ENCODE peak calls at places on chromosome 14, in eight cellular contexts. One of them, this sample, is unnamed.

GRCh38 chr14:75283884-75284563 is 5.4 kb downstream of the FOS start:
- DNase-seq in left kidney: no peak
- DNase-seq in choroid plexus epithelial cell: peak
- DNase-seq in lower leg skin: peak
- DNase-seq in aorta: no peak
- DNase-seq in WTC11: no peak
- DNase-seq in NCI-H345: no peak
- DNase-seq in activated CD8-positive, alpha-beta memory T cell treated with anti-CD3 and anti-CD28 coated beads for 4 hours: no peak
- DNase-seq in this sample: no peak

GRCh38 chr14:60179296-60179924 is 14.2 kb upstream of the DHRS7 start:
- DNase-seq in left kidney: no peak
- DNase-seq in choroid plexus epithelial cell: no peak
- DNase-seq in lower leg skin: no peak
- DNase-seq in aorta: no peak
- DNase-seq in WTC11: no peak
- DNase-seq in NCI-H345: no peak
- DNase-seq in activated CD8-positive, alpha-beta memory T cell treated with anti-CD3 and anti-CD28 coated beads for 4 hours: no peak
- DNase-seq in this sample: no peak

GRCh38 chr14:104424406-104425072 is 155.0 kb upstream of the C14orf180 start:
- DNase-seq in left kidney: peak
- DNase-seq in choroid plexus epithelial cell: no peak
- DNase-seq in lower leg skin: peak
- DNase-seq in aorta: no peak
- DNase-seq in WTC11: no peak
- DNase-seq in NCI-H345: peak
- DNase-seq in activated CD8-positive, alpha-beta memory T cell treated with anti-CD3 and anti-CD28 coated beads for 4 hours: no peak
- DNase-seq in this sample: no peak

GRCh38 chr14:72518809-72519377 is 375.0 kb downstream of the DPF3 start:
- DNase-seq in left kidney: no peak
- DNase-seq in choroid plexus epithelial cell: no peak
- DNase-seq in lower leg skin: no peak
- DNase-seq in aorta: no peak
- DNase-seq in WTC11: no peak
- DNase-seq in NCI-H345: no peak
- DNase-seq in activated CD8-positive, alpha-beta memory T cell treated with anti-CD3 and anti-CD28 coated beads for 4 hours: no peak
- DNase-seq in this sample: peak

GRCh38 chr14:101006008-101006407 is 102.5 kb upstream of the RTL1 start:
- DNase-seq in left kidney: no peak
- DNase-seq in choroid plexus epithelial cell: no peak
- DNase-seq in lower leg skin: peak
- DNase-seq in aorta: peak
- DNase-seq in WTC11: no peak
- DNase-seq in NCI-H345: no peak
- DNase-seq in activated CD8-positive, alpha-beta memory T cell treated with anti-CD3 and anti-CD28 coated beads for 4 hours: no peak
- DNase-seq in this sample: no peak

GRCh38 chr14:24259282-24260025 is 3.5 kb downstream of the TGM1 start:
- DNase-seq in left kidney: peak
- DNase-seq in choroid plexus epithelial cell: peak
- DNase-seq in lower leg skin: peak
- DNase-seq in aorta: no peak
- DNase-seq in WTC11: no peak
- DNase-seq in NCI-H345: no peak
- DNase-seq in activated CD8-positive, alpha-beta memory T cell treated with anti-CD3 and anti-CD28 coated beads for 4 hours: no peak
- DNase-seq in this sample: no peak

GRCh38 chr14:83300454-83301064 is 1766.9 kb upstream of the SEL1L start:
- DNase-seq in left kidney: peak
- DNase-seq in choroid plexus epithelial cell: peak
- DNase-seq in lower leg skin: no peak
- DNase-seq in aorta: no peak
- DNase-seq in WTC11: no peak
- DNase-seq in NCI-H345: peak
- DNase-seq in activated CD8-positive, alpha-beta memory T cell treated with anti-CD3 and anti-CD28 coated beads for 4 hours: no peak
- DNase-seq in this sample: no peak

GRCh38 chr14:31582286-31582691 is 21.1 kb downstream of the NUBPL start:
- DNase-seq in left kidney: peak
- DNase-seq in choroid plexus epithelial cell: peak
- DNase-seq in lower leg skin: no peak
- DNase-seq in aorta: no peak
- DNase-seq in WTC11: no peak
- DNase-seq in NCI-H345: no peak
- DNase-seq in activated CD8-positive, alpha-beta memory T cell treated with anti-CD3 and anti-CD28 coated beads for 4 hours: no peak
- DNase-seq in this sample: no peak

GRCh38 chr14:94386085-94387031 is 2.0 kb downstream of the SERPINA1 start:
- DNase-seq in left kidney: no peak
- DNase-seq in choroid plexus epithelial cell: no peak
- DNase-seq in lower leg skin: peak
- DNase-seq in aorta: no peak
- DNase-seq in WTC11: no peak
- DNase-seq in NCI-H345: no peak
- DNase-seq in activated CD8-positive, alpha-beta memory T cell treated with anti-CD3 and anti-CD28 coated beads for 4 hours: no peak
- DNase-seq in this sample: no peak

GRCh38 chr14:105420141-105420975 is 731 bp downstream of the MTA1 start:
- DNase-seq in left kidney: peak
- DNase-seq in choroid plexus epithelial cell: no peak
- DNase-seq in lower leg skin: no peak
- DNase-seq in aorta: peak
- DNase-seq in WTC11: no peak
- DNase-seq in NCI-H345: no peak
- DNase-seq in activated CD8-positive, alpha-beta memory T cell treated with anti-CD3 and anti-CD28 coated beads for 4 hours: no peak
- DNase-seq in this sample: no peak

GRCh38 chr14:94342334-94342934 is 19.3 kb upstream of the SERPINA6 start:
- DNase-seq in left kidney: peak
- DNase-seq in choroid plexus epithelial cell: peak
- DNase-seq in lower leg skin: peak
- DNase-seq in aorta: peak
- DNase-seq in WTC11: no peak
- DNase-seq in NCI-H345: peak
- DNase-seq in activated CD8-positive, alpha-beta memory T cell treated with anti-CD3 and anti-CD28 coated beads for 4 hours: no peak
- DNase-seq in this sample: no peak

GRCh38 chr14:95153866-95154265 is 3.5 kb downstream of the DICER1 start:
- DNase-seq in left kidney: no peak
- DNase-seq in choroid plexus epithelial cell: no peak
- DNase-seq in lower leg skin: no peak
- DNase-seq in aorta: no peak
- DNase-seq in WTC11: no peak
- DNase-seq in NCI-H345: no peak
- DNase-seq in activated CD8-positive, alpha-beta memory T cell treated with anti-CD3 and anti-CD28 coated beads for 4 hours: no peak
- DNase-seq in this sample: no peak

GRCh38 chr14:38108681-38109080 is 99.0 kb upstream of the SSTR1 start:
- DNase-seq in left kidney: no peak
- DNase-seq in choroid plexus epithelial cell: peak
- DNase-seq in lower leg skin: no peak
- DNase-seq in aorta: no peak
- DNase-seq in WTC11: no peak
- DNase-seq in NCI-H345: no peak
- DNase-seq in activated CD8-positive, alpha-beta memory T cell treated with anti-CD3 and anti-CD28 coated beads for 4 hours: no peak
- DNase-seq in this sample: no peak

GRCh38 chr14:61098711-61099110 is 117.7 kb downstream of the SLC38A6 start:
- DNase-seq in left kidney: no peak
- DNase-seq in choroid plexus epithelial cell: no peak
- DNase-seq in lower leg skin: no peak
- DNase-seq in aorta: no peak
- DNase-seq in WTC11: no peak
- DNase-seq in NCI-H345: no peak
- DNase-seq in activated CD8-positive, alpha-beta memory T cell treated with anti-CD3 and anti-CD28 coated beads for 4 hours: no peak
- DNase-seq in this sample: no peak

GRCh38 chr14:80135305-80136088 is 75.8 kb downstream of the DIO2 start:
- DNase-seq in left kidney: no peak
- DNase-seq in choroid plexus epithelial cell: no peak
- DNase-seq in lower leg skin: no peak
- DNase-seq in aorta: no peak
- DNase-seq in WTC11: no peak
- DNase-seq in NCI-H345: no peak
- DNase-seq in activated CD8-positive, alpha-beta memory T cell treated with anti-CD3 and anti-CD28 coated beads for 4 hours: no peak
- DNase-seq in this sample: no peak

GRCh38 chr14:91732439-91732838 is 553 bp upstream of the CATSPERB start:
- DNase-seq in left kidney: no peak
- DNase-seq in choroid plexus epithelial cell: no peak
- DNase-seq in lower leg skin: no peak
- DNase-seq in aorta: no peak
- DNase-seq in WTC11: no peak
- DNase-seq in NCI-H345: no peak
- DNase-seq in activated CD8-positive, alpha-beta memory T cell treated with anti-CD3 and anti-CD28 coated beads for 4 hours: no peak
- DNase-seq in this sample: no peak

GRCh38 chr14:87000071-87000470 is 992.9 kb downstream of the GALC start:
- DNase-seq in left kidney: no peak
- DNase-seq in choroid plexus epithelial cell: no peak
- DNase-seq in lower leg skin: no peak
- DNase-seq in aorta: no peak
- DNase-seq in WTC11: no peak
- DNase-seq in NCI-H345: no peak
- DNase-seq in activated CD8-positive, alpha-beta memory T cell treated with anti-CD3 and anti-CD28 coated beads for 4 hours: no peak
- DNase-seq in this sample: no peak

GRCh38 chr14:90381999-90382451 is 14.8 kb upstream of the CALM1 start:
- DNase-seq in left kidney: peak
- DNase-seq in choroid plexus epithelial cell: no peak
- DNase-seq in lower leg skin: no peak
- DNase-seq in aorta: no peak
- DNase-seq in WTC11: peak
- DNase-seq in NCI-H345: peak
- DNase-seq in activated CD8-positive, alpha-beta memory T cell treated with anti-CD3 and anti-CD28 coated beads for 4 hours: no peak
- DNase-seq in this sample: no peak

GRCh38 chr14:51865953-51866747 is 5.7 kb downstream of the GNG2 start:
- DNase-seq in left kidney: no peak
- DNase-seq in choroid plexus epithelial cell: no peak
- DNase-seq in lower leg skin: no peak
- DNase-seq in aorta: no peak
- DNase-seq in WTC11: peak
- DNase-seq in NCI-H345: no peak
- DNase-seq in activated CD8-positive, alpha-beta memory T cell treated with anti-CD3 and anti-CD28 coated beads for 4 hours: no peak
- DNase-seq in this sample: no peak

GRCh38 chr14:102316048-102316745 is 3.3 kb upstream of the ZNF839 start:
- DNase-seq in left kidney: peak
- DNase-seq in choroid plexus epithelial cell: peak
- DNase-seq in lower leg skin: no peak
- DNase-seq in aorta: peak
- DNase-seq in WTC11: no peak
- DNase-seq in NCI-H345: peak
- DNase-seq in activated CD8-positive, alpha-beta memory T cell treated with anti-CD3 and anti-CD28 coated beads for 4 hours: no peak
- DNase-seq in this sample: no peak

GRCh38 chr14:70901218-70901772 is 6.0 kb upstream of the PCNX1 start:
- DNase-seq in left kidney: no peak
- DNase-seq in choroid plexus epithelial cell: peak
- DNase-seq in lower leg skin: no peak
- DNase-seq in aorta: no peak
- DNase-seq in WTC11: no peak
- DNase-seq in NCI-H345: no peak
- DNase-seq in activated CD8-positive, alpha-beta memory T cell treated with anti-CD3 and anti-CD28 coated beads for 4 hours: no peak
- DNase-seq in this sample: no peak

GRCh38 chr14:35046751-35047536 is 872 bp downstream of the FAM177A1 start:
- DNase-seq in left kidney: peak
- DNase-seq in choroid plexus epithelial cell: peak
- DNase-seq in lower leg skin: peak
- DNase-seq in aorta: peak
- DNase-seq in WTC11: no peak
- DNase-seq in NCI-H345: peak
- DNase-seq in activated CD8-positive, alpha-beta memory T cell treated with anti-CD3 and anti-CD28 coated beads for 4 hours: peak
- DNase-seq in this sample: no peak

GRCh38 chr14:103067231-103067954 is 10.0 kb upstream of the CDC42BPB start:
- DNase-seq in left kidney: peak
- DNase-seq in choroid plexus epithelial cell: peak
- DNase-seq in lower leg skin: no peak
- DNase-seq in aorta: no peak
- DNase-seq in WTC11: no peak
- DNase-seq in NCI-H345: no peak
- DNase-seq in activated CD8-positive, alpha-beta memory T cell treated with anti-CD3 and anti-CD28 coated beads for 4 hours: no peak
- DNase-seq in this sample: no peak

GRCh38 chr14:95432152-95433093 is 84.0 kb downstream of the SYNE3 start:
- DNase-seq in left kidney: peak
- DNase-seq in choroid plexus epithelial cell: peak
- DNase-seq in lower leg skin: no peak
- DNase-seq in aorta: peak
- DNase-seq in WTC11: peak
- DNase-seq in NCI-H345: no peak
- DNase-seq in activated CD8-positive, alpha-beta memory T cell treated with anti-CD3 and anti-CD28 coated beads for 4 hours: no peak
- DNase-seq in this sample: no peak

GRCh38 chr14:96625436-96625945 is 123.3 kb downstream of the PAPOLA start:
- DNase-seq in left kidney: no peak
- DNase-seq in choroid plexus epithelial cell: no peak
- DNase-seq in lower leg skin: peak
- DNase-seq in aorta: no peak
- DNase-seq in WTC11: no peak
- DNase-seq in NCI-H345: no peak
- DNase-seq in activated CD8-positive, alpha-beta memory T cell treated with anti-CD3 and anti-CD28 coated beads for 4 hours: no peak
- DNase-seq in this sample: no peak

GRCh38 chr14:31990959-31991541 is 86.1 kb upstream of the ARHGAP5 start:
- DNase-seq in left kidney: peak
- DNase-seq in choroid plexus epithelial cell: peak
- DNase-seq in lower leg skin: no peak
- DNase-seq in aorta: no peak
- DNase-seq in WTC11: no peak
- DNase-seq in NCI-H345: no peak
- DNase-seq in activated CD8-positive, alpha-beta memory T cell treated with anti-CD3 and anti-CD28 coated beads for 4 hours: no peak
- DNase-seq in this sample: no peak

GRCh38 chr14:20801726-20802125 is 918 bp downstream of the RNASE1 start:
- DNase-seq in left kidney: no peak
- DNase-seq in choroid plexus epithelial cell: no peak
- DNase-seq in lower leg skin: no peak
- DNase-seq in aorta: no peak
- DNase-seq in WTC11: no peak
- DNase-seq in NCI-H345: no peak
- DNase-seq in activated CD8-positive, alpha-beta memory T cell treated with anti-CD3 and anti-CD28 coated beads for 4 hours: no peak
- DNase-seq in this sample: no peak

GRCh38 chr14:50038398-50039119 is 77.8 kb downstream of the VCPKMT start:
- DNase-seq in left kidney: no peak
- DNase-seq in choroid plexus epithelial cell: peak
- DNase-seq in lower leg skin: no peak
- DNase-seq in aorta: no peak
- DNase-seq in WTC11: no peak
- DNase-seq in NCI-H345: no peak
- DNase-seq in activated CD8-positive, alpha-beta memory T cell treated with anti-CD3 and anti-CD28 coated beads for 4 hours: no peak
- DNase-seq in this sample: no peak

GRCh38 chr14:68894802-68895201 is 84.3 kb downstream of the ACTN1 start:
- DNase-seq in left kidney: no peak
- DNase-seq in choroid plexus epithelial cell: peak
- DNase-seq in lower leg skin: no peak
- DNase-seq in aorta: peak
- DNase-seq in WTC11: no peak
- DNase-seq in NCI-H345: no peak
- DNase-seq in activated CD8-positive, alpha-beta memory T cell treated with anti-CD3 and anti-CD28 coated beads for 4 hours: no peak
- DNase-seq in this sample: no peak